ENCODE peak calls at places on chromosomes 11 and 22, in nine cellular contexts. K, O, R, I, C, E, V, G and U are unnamed samples.
A peak's percentile ranks its signal among the peaks of the same experiment; 100 is the strongest.

GRCh38 chr11:38460901-38461300 is 1862.9 kb upstream of the RAG2 start:
- DNase-seq in K (no peak), O (peak; percentile 44), R (no peak), I (no peak), C (no peak), E (peak; percentile 29), V (no peak), G (peak; percentile 57), U (no peak)

GRCh38 chr11:61173456-61173855 is 12.2 kb upstream of the VPS37C start:
- DNase-seq in K (no peak), O (no peak), R (no peak), I (no peak), C (no peak), E (no peak), V (no peak), G (peak; percentile 28), U (no peak)

GRCh38 chr11:76382209-76382608 is 1.1 kb downstream of the GVQW3 start:
- DNase-seq in K (no peak), O (no peak), R (no peak), I (no peak), C (no peak), E (no peak), V (no peak), G (no peak), U (no peak)

GRCh38 chr11:118677977-118678376 is 1.5 kb downstream of the TREH start:
- DNase-seq in K (no peak), O (no peak), R (no peak), I (no peak), C (peak; percentile 9), E (no peak), V (no peak), G (no peak), U (no peak)

GRCh38 chr11:12539570-12539969 is 134.7 kb upstream of the TEAD1 start:
- DNase-seq in K (no peak), O (peak; percentile 94), R (no peak), I (no peak), C (no peak), E (no peak), V (no peak), G (peak; percentile 89), U (no peak)

GRCh38 chr11:68008381-68009337 is 1.5 kb upstream of the ALDH3B1 start:
- DNase-seq in K (no peak), O (no peak), R (no peak), I (no peak), C (peak; percentile 73), E (no peak), V (no peak), G (no peak), U (peak; percentile 7)

GRCh38 chr11:23749762-23750430 is 747.0 kb upstream of the LUZP2 start:
- DNase-seq in K (no peak), O (no peak), R (no peak), I (no peak), C (no peak), E (no peak), V (no peak), G (no peak), U (no peak)

GRCh38 chr11:64763804-64764611 is 4.2 kb upstream of the PYGM start:
- DNase-seq in K (peak; percentile 42), O (no peak), R (peak; percentile 49), I (no peak), C (peak; percentile 23), E (no peak), V (peak; percentile 26), G (no peak), U (no peak)

GRCh38 chr11:23846902-23847422 is 649.9 kb upstream of the LUZP2 start:
- DNase-seq in K (no peak), O (no peak), R (no peak), I (no peak), C (no peak), E (no peak), V (no peak), G (no peak), U (no peak)

GRCh38 chr11:57335023-57335342 is 709 bp downstream of the SSRP1 start:
- DNase-seq in K (no peak), O (no peak), R (no peak), I (no peak), C (no peak), E (no peak), V (no peak), G (no peak), U (no peak)

GRCh38 chr11:115324569-115325432 is 179.4 kb downstream of the CADM1 start:
- DNase-seq in K (no peak), O (peak; percentile 75), R (no peak), I (no peak), C (no peak), E (peak; percentile 30), V (no peak), G (peak; percentile 65), U (no peak)

GRCh38 chr11:73087730-73088129 is 54.4 kb downstream of the FCHSD2 start:
- DNase-seq in K (no peak), O (peak; percentile 37), R (no peak), I (no peak), C (no peak), E (no peak), V (no peak), G (peak; percentile 15), U (no peak)

GRCh38 chr11:2298795-2299747 is 2.6 kb downstream of the C11orf21 start:
- DNase-seq in K (no peak), O (no peak), R (no peak), I (no peak), C (peak; percentile 23), E (peak; percentile 47), V (no peak), G (no peak), U (no peak)

GRCh38 chr22:31861226-31861840 is 83.0 kb upstream of the YWHAH start:
- DNase-seq in K (no peak), O (peak; percentile 22), R (no peak), I (no peak), C (no peak), E (no peak), V (peak; percentile 16), G (no peak), U (no peak)

GRCh38 chr11:117145393-117145761 is 1.3 kb downstream of the PAFAH1B2 start:
- DNase-seq in K (no peak), O (peak; percentile 68), R (no peak), I (no peak), C (peak; percentile 26), E (peak; percentile 48), V (no peak), G (peak; percentile 50), U (no peak)

GRCh38 chr11:69471329-69472052 is 10.0 kb upstream of the LINC01488 start:
- DNase-seq in K (no peak), O (no peak), R (no peak), I (peak; percentile 46), C (no peak), E (peak; percentile 55), V (no peak), G (no peak), U (no peak)

GRCh38 chr11:120133216-120134105 is 4.5 kb downstream of the TRIM29 start:
- DNase-seq in K (no peak), O (no peak), R (no peak), I (no peak), C (no peak), E (no peak), V (no peak), G (no peak), U (no peak)

GRCh38 chr11:63563201-63564055 is at the start of gene PLAAT2:
- DNase-seq in K (no peak), O (no peak), R (no peak), I (no peak), C (no peak), E (no peak), V (no peak), G (no peak), U (no peak)

GRCh38 chr11:44191322-44192014 is 96.0 kb downstream of the EXT2 start:
- DNase-seq in K (no peak), O (no peak), R (no peak), I (no peak), C (no peak), E (no peak), V (no peak), G (no peak), U (no peak)

GRCh38 chr11:34026432-34026831 is 25.1 kb upstream of the CAPRIN1 start:
- DNase-seq in K (no peak), O (no peak), R (no peak), I (no peak), C (no peak), E (no peak), V (no peak), G (no peak), U (no peak)

GRCh38 chr11:74838188-74838587 is 89.5 kb downstream of the RNF169 start:
- DNase-seq in K (no peak), O (peak; percentile 22), R (no peak), I (no peak), C (no peak), E (no peak), V (no peak), G (no peak), U (no peak)

GRCh38 chr22:47835726-47836125 is 1073.3 kb downstream of the TBC1D22A start:
- DNase-seq in K (no peak), O (peak; percentile 19), R (no peak), I (no peak), C (no peak), E (no peak), V (no peak), G (peak; percentile 97), U (no peak)